ENCODE peak calls at places on chromosomes 5 and 9, in four cellular contexts. L is NCI-H1105 treated with DMSO at 0.1 percent for 48 hours, B is fibroblast of the conjunctiva, T is OCI-LY7. S is an unnamed sample.

GRCh38 chr5:57482671-57483106 is at the start of gene ACTBL2:
- DNase-seq in L (no peak), B (no peak), T (no peak), S (no peak)

GRCh38 chr9:136686794-136687711 is at the start of gene AGPAT2:
- DNase-seq in L (peak; percentile 33), B (no peak), T (peak; percentile 72), S (peak; percentile 94)

GRCh38 chr9:92180669-92181181 is 65.5 kb upstream of the SPTLC1 start:
- DNase-seq in L (no peak), B (no peak), T (no peak), S (peak; percentile 34)

GRCh38 chr5:168773231-168773630 is 194.1 kb upstream of the PANK3 start:
- DNase-seq in L (no peak), B (no peak), T (no peak), S (no peak)

GRCh38 chr5:138336952-138337684 is 948 bp upstream of the FAM53C start:
- DNase-seq in L (no peak), B (peak; percentile 65), T (no peak), S (peak; percentile 75)

GRCh38 chr5:34669931-34670516 is 13.9 kb downstream of the RAI14 start:
- DNase-seq in L (no peak), B (no peak), T (no peak), S (no peak)

GRCh38 chr9:23496827-23497226 is 329.2 kb downstream of the ELAVL2 start:
- DNase-seq in L (no peak), B (no peak), T (no peak), S (no peak)

GRCh38 chr5:173888473-173889135 is 455 bp downstream of the CPEB4 start:
- DNase-seq in L (no peak), B (no peak), T (no peak), S (no peak)

GRCh38 chr5:108748010-108748353 is 285 bp downstream of the FER start:
- DNase-seq in L (no peak), B (no peak), T (no peak), S (no peak)

GRCh38 chr5:120614512-120614911 is 150.4 kb downstream of the PRR16 start:
- DNase-seq in L (no peak), B (peak; percentile 63), T (no peak), S (no peak)

GRCh38 chr5:163339148-163339547 is 98.2 kb upstream of the CCNG1 start:
- DNase-seq in L (no peak), B (no peak), T (no peak), S (no peak)

GRCh38 chr9:111013250-111013649 is 25.0 kb downstream of the LPAR1 start:
- DNase-seq in L (no peak), B (no peak), T (no peak), S (no peak)

GRCh38 chr9:93125331-93125894 is 8.6 kb downstream of the NINJ1 start:
- DNase-seq in L (no peak), B (no peak), T (no peak), S (no peak)

GRCh38 chr9:23278566-23278965 is 547.5 kb downstream of the ELAVL2 start:
- DNase-seq in L (no peak), B (no peak), T (no peak), S (no peak)

GRCh38 chr9:127122176-127123151 is at the start of gene ANGPTL2:
- DNase-seq in L (peak; percentile 70), B (peak; percentile 95), T (no peak), S (peak; percentile 46)

GRCh38 chr5:81749562-81750307 is 1.2 kb downstream of the SSBP2 start:
- DNase-seq in L (peak; percentile 10), B (no peak), T (peak; percentile 98), S (peak; percentile 87)

GRCh38 chr5:62475072-62475471 is 62.5 kb downstream of the IPO11 start:
- DNase-seq in L (no peak), B (peak; percentile 18), T (no peak), S (no peak)

GRCh38 chr9:91151014-91151740 is 210.5 kb downstream of the AUH start:
- DNase-seq in L (no peak), B (peak; percentile 77), T (no peak), S (peak; percentile 71)

GRCh38 chr9:20361656-20362570 is 260.4 kb downstream of the MLLT3 start:
- DNase-seq in L (no peak), B (no peak), T (no peak), S (no peak)

GRCh38 chr5:169550227-169550626 is 33.3 kb upstream of the SPDL1 start:
- DNase-seq in L (no peak), B (no peak), T (no peak), S (no peak)

GRCh38 chr9:127555830-127556820 is 56.0 kb upstream of the STXBP1 start:
- DNase-seq in L (no peak), B (peak; percentile 84), T (no peak), S (peak; percentile 30)

GRCh38 chr5:86864022-86864421 is 246.3 kb downstream of the COX7C start:
- DNase-seq in L (no peak), B (no peak), T (no peak), S (no peak)